ENCODE peak calls at places on chromosomes 6 and 20, in four cellular contexts. A is HepG2, P is WTC11, I is K562. R is an unnamed sample.

GRCh38 chr20:57398231-57398821 is 7.1 kb downstream of the RBM38 start:
- DNase-seq in I (no peak), P (no peak), A (no peak), R (no peak)

GRCh38 chr6:155290491-155290890 is 23.8 kb downstream of the TFB1M start:
- DNase-seq in I (no peak), A (no peak), P (no peak), R (no peak)

GRCh38 chr6:1420382-1420781 is 31.0 kb downstream of the FOXF2 start:
- DNase-seq in P (no peak), I (no peak), A (no peak), R (no peak)

GRCh38 chr6:115832186-115832585 is 228.5 kb downstream of the FRK start:
- DNase-seq in P (no peak), I (no peak), A (no peak), R (no peak)

GRCh38 chr20:54320148-54320607 is 112.3 kb downstream of the PFDN4 start:
- DNase-seq in P (no peak), I (no peak), A (no peak), R (no peak)

GRCh38 chr20:19784511-19785172 is 26.6 kb downstream of the RIN2 start:
- DNase-seq in P (peak), I (peak), A (peak), R (peak)

GRCh38 chr20:10681466-10681865 is 7.7 kb upstream of the JAG1 start:
- DNase-seq in P (no peak), I (no peak), A (no peak), R (no peak)

GRCh38 chr6:143843689-143844405 is 709 bp downstream of the LTV1 start:
- DNase-seq in I (no peak), A (peak), P (no peak), R (peak)

GRCh38 chr6:149140137-149140909 is 177.2 kb upstream of the TAB2 start:
- DNase-seq in P (no peak), A (no peak), I (peak), R (no peak)

GRCh38 chr6:13229205-13230085 is 98.9 kb downstream of the TBC1D7 start:
- DNase-seq in I (peak), P (peak), A (peak), R (peak)

GRCh38 chr20:11453430-11453829 is 464.3 kb upstream of the BTBD3 start:
- DNase-seq in I (no peak), P (no peak), A (no peak), R (peak)

GRCh38 chr6:90383212-90383611 is 86.6 kb upstream of the BACH2 start:
- DNase-seq in P (no peak), I (no peak), A (no peak), R (no peak)

GRCh38 chr20:38842558-38842981 is 37.1 kb downstream of the PPP1R16B start:
- DNase-seq in P (no peak), I (no peak), A (no peak), R (no peak)

GRCh38 chr6:52657870-52658269 is 13.0 kb upstream of the TMEM14A start:
- DNase-seq in P (no peak), A (no peak), I (no peak), R (no peak)

GRCh38 chr6:43454290-43455033 is 886 bp downstream of the DLK2 start:
- DNase-seq in P (peak), A (peak), I (peak), R (peak)

GRCh38 chr6:51901766-51902165 is 185.6 kb downstream of the PKHD1 start:
- DNase-seq in I (no peak), P (no peak), A (no peak), R (no peak)

GRCh38 chr6:142706200-142706599 is 238.8 kb downstream of the HIVEP2 start:
- DNase-seq in A (no peak), P (no peak), I (no peak), R (no peak)

GRCh38 chr20:51569815-51570741 is 27.6 kb upstream of the NFATC2 start:
- DNase-seq in P (no peak), I (no peak), A (peak), R (peak)

GRCh38 chr6:99592900-99593299 is 13.7 kb upstream of the PRDM13 start:
- DNase-seq in P (no peak), I (no peak), A (no peak), R (no peak)

GRCh38 chr6:150030611-150031010 is 5.3 kb upstream of the RAET1L start:
- DNase-seq in P (no peak), I (no peak), A (no peak), R (no peak)

GRCh38 chr6:36805917-36806316 is 33.3 kb downstream of the CPNE5 start:
- DNase-seq in I (peak), A (no peak), P (peak), R (no peak)

GRCh38 chr20:35334511-35335101 is 42.4 kb upstream of the FAM83C start:
- DNase-seq in I (no peak), A (no peak), P (no peak), R (no peak)

GRCh38 chr20:51529758-51530157 is 12.8 kb downstream of the NFATC2 start:
- DNase-seq in A (no peak), P (no peak), I (no peak), R (no peak)

GRCh38 chr20:49825521-49826033 is 12.9 kb downstream of the SLC9A8 start:
- DNase-seq in A (peak), I (no peak), P (no peak), R (no peak)

GRCh38 chr20:50399003-50399916 is 110.9 kb upstream of the PTPN1 start:
- DNase-seq in I (no peak), P (no peak), A (peak), R (peak)

GRCh38 chr6:137641474-137642077 is 147.4 kb upstream of the OLIG3 start:
- DNase-seq in I (peak), A (peak), P (peak), R (peak)

GRCh38 chr6:147126618-147127022 is 77.6 kb upstream of the STXBP5 start:
- DNase-seq in I (peak), A (no peak), P (no peak), R (no peak)

GRCh38 chr6:169213814-169214520 is 39.7 kb downstream of the THBS2 start:
- DNase-seq in A (no peak), P (no peak), I (no peak), R (no peak)

DNA sequence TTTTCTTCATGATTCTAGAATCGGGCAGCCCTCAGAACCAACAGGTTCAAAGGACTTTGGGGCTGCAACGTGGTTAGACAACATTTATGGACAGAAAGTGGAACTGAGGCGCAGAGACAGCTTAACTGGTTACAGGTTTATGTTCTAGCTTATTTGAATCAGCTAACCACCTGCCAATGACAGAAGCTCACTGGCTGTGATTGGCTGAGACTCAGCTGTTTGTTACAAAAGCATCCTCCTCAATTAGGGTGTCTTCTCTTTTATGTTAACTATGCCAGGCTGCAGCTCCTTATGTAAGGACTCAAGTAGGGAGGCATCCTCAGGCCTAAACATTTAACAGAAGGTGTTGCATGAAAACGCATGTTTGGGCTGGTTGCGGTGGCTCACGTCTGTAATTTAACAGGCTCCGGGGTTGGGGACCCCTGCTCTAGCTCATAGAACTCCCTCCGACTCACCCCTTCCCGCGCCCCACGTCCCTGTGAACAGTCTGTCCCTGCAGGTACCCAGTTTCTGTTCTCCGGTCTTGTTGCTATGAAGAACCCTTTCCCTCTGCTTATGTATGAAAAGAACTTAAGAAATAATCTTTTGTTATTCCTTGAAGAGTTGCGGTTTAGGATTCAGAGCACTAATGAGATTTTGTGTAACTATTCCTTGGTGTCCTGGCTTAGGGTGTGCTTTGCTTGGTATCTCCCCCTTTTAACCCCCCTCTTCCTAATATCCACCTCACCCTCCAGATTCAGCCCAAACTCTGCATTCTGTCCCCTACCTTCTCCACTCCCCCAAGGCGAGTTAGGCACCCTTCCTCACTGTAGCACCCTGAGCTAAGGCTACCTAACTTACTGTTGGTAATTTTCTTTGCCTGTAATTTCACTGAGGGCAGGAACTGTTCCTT is 1.2 kb upstream of the TMEM181 start:
- DNase-seq in P (no peak), I (no peak), A (no peak), R (no peak)
- TF ChIP-seq HMGXB4 in P (no peak), I (no peak), A (no peak), R (no peak)

GRCh38 chr20:8901237-8902025 is 167.5 kb upstream of the PLCB4 start:
- DNase-seq in P (no peak), A (no peak), I (no peak), R (no peak)
- TF ChIP-seq HMGXB4 in P (no peak), A (no peak), I (no peak), R (no peak)

GRCh38 chr6:46407785-46408530 is 83.3 kb downstream of the RCAN2 start:
- DNase-seq in I (no peak), P (no peak), A (no peak), R (no peak)
- TF ChIP-seq HMGXB4 in I (no peak), P (no peak), A (no peak), R (no peak)

DNA sequence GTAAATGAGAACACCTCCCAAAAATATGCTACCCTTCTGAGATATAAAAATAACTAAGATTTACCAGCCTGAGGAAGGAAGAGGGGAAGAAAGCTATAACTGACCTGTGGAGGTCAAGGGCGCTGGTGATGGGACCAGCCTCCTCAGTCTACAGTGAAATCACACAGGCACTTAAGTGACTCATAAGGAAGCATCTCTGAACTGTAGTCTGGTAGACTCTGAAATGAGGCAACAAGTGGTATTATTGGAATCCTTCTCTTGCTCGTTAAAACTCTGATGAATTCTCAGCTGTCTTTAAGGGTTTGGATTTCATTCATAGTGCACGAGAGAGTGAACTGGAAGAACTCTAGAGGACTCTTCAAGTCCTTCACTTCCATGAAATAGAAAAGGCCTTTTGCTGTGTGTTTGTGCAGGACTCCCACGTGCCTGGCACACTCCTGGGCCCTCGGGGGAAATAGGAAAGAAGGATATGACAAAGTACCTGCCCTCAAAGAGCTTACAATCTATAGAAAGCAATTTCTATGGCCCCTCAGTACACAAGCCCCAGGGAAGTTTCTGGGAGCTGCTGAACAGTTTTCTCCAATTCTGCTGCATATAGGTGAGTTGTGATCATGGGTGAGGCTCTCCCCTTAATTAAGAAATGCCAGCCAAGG is 231.8 kb upstream of the RREB1 start:
- DNase-seq in I (no peak), P (no peak), A (no peak), R (peak)
- TF ChIP-seq HMGXB4 in I (no peak), P (no peak), A (no peak), R (no peak)

DNA sequence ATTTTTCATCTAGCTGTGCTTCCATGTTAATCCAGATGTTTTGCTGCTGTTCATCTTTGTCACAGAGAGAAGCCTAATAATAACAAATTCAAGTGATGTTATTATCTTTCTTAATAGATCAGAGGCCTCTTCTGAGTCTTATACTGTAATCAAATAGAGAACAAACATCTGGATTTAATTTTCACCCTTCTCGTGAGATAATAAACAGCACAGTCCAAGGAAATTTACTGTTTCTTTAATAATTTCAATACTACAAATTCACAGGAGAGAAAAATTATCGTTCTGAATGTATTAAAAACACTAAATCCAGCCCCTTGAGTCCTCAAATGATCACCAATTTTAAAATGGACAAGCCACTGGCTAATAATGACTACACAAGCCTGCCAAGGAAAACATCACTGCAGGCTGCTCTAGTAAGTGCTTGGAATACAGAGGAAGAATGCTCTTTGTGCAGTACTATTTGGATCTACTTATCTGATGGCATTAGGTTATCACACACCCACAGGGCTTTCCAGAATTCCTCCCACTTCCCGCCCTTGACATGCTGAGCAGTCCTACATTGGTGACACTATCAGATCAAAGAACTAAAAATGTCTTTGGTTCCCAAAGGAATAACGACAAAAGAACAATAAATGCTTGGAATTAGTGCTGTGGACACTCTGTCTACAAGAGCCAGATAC is 38.2 kb downstream of the SYNE1 start:
- DNase-seq in A (no peak), I (no peak), P (no peak), R (no peak)
- TF ChIP-seq HMGXB4 in A (no peak), I (no peak), P (no peak), R (no peak)

DNA sequence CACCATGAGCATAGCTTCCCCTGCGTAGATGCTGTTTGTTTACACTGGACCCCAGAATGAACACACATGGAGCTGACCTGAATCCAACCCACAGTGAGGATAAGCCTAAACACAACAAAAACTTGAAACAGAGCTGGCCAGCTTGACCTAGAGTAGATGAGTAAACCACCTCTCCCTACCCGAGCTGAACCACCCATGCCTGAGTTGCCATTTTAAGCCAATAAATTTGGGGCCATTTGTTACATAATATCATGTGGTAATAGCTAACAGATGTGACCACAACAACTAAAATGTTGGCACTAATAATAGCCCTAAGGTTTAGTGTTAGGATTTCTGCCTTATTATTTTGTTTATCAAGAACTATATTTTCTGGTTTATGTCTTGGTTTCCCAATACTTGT is 103.2 kb upstream of the GRIK2 start:
- DNase-seq in I (no peak), P (no peak), A (no peak), R (no peak)
- TF ChIP-seq HMGXB4 in I (no peak), P (no peak), A (no peak), R (no peak)